ENCODE peak calls at places on chromosome 11, in nine cellular contexts. One of them, this sample, is unnamed.

GRCh38 chr11:14687943-14688627 is 44.5 kb downstream of the PDE3B start:
- DNase-seq in neural progenitor cell: no peak
- DNase-seq in GM23338: no peak
- DNase-seq in fibroblast of lung: no peak
- DNase-seq in PC-3: no peak
- DNase-seq in progenitor cell of endocrine pancreas: no peak
- DNase-seq in activated B cell treated with CpG ODN at 0.5 μM for 24 hours: no peak
- DNase-seq in pancreas: no peak
- DNase-seq in WTC11: no peak
- DNase-seq in this sample: no peak

GRCh38 chr11:102705626-102706025 is at the start of gene MMP27:
- DNase-seq in neural progenitor cell: no peak
- DNase-seq in GM23338: no peak
- DNase-seq in fibroblast of lung: no peak
- DNase-seq in PC-3: no peak
- DNase-seq in progenitor cell of endocrine pancreas: no peak
- DNase-seq in activated B cell treated with CpG ODN at 0.5 μM for 24 hours: no peak
- DNase-seq in pancreas: no peak
- DNase-seq in WTC11: no peak
- DNase-seq in this sample: no peak

GRCh38 chr11:65977621-65978390 is 16.3 kb downstream of the SART1 start:
- DNase-seq in neural progenitor cell: no peak
- DNase-seq in GM23338: no peak
- DNase-seq in fibroblast of lung: no peak
- DNase-seq in PC-3: no peak
- DNase-seq in progenitor cell of endocrine pancreas: no peak
- DNase-seq in activated B cell treated with CpG ODN at 0.5 μM for 24 hours: no peak
- DNase-seq in pancreas: no peak
- DNase-seq in WTC11: no peak
- DNase-seq in this sample: no peak

GRCh38 chr11:119993732-119994131 is 144.2 kb downstream of the TRIM29 start:
- DNase-seq in neural progenitor cell: no peak
- DNase-seq in GM23338: peak; percentile 34
- DNase-seq in fibroblast of lung: no peak
- DNase-seq in PC-3: no peak
- DNase-seq in progenitor cell of endocrine pancreas: no peak
- DNase-seq in activated B cell treated with CpG ODN at 0.5 μM for 24 hours: no peak
- DNase-seq in pancreas: peak; percentile 35
- DNase-seq in WTC11: no peak
- DNase-seq in this sample: no peak

GRCh38 chr11:1768141-1768469 is 4.4 kb upstream of the CTSD start:
- DNase-seq in neural progenitor cell: no peak
- DNase-seq in GM23338: no peak
- DNase-seq in fibroblast of lung: no peak
- DNase-seq in PC-3: no peak
- DNase-seq in progenitor cell of endocrine pancreas: no peak
- DNase-seq in activated B cell treated with CpG ODN at 0.5 μM for 24 hours: no peak
- DNase-seq in pancreas: peak; percentile 6
- DNase-seq in WTC11: no peak
- DNase-seq in this sample: no peak

GRCh38 chr11:60854140-60854846 is 1.5 kb downstream of the PTGDR2 start:
- DNase-seq in neural progenitor cell: no peak
- DNase-seq in GM23338: no peak
- DNase-seq in fibroblast of lung: no peak
- DNase-seq in PC-3: no peak
- DNase-seq in progenitor cell of endocrine pancreas: no peak
- DNase-seq in activated B cell treated with CpG ODN at 0.5 μM for 24 hours: no peak
- DNase-seq in pancreas: no peak
- DNase-seq in WTC11: no peak
- DNase-seq in this sample: no peak

GRCh38 chr11:79363261-79363660 is 77.6 kb downstream of the TENM4 start:
- DNase-seq in neural progenitor cell: no peak
- DNase-seq in GM23338: no peak
- DNase-seq in fibroblast of lung: peak; percentile 58
- DNase-seq in PC-3: no peak
- DNase-seq in progenitor cell of endocrine pancreas: no peak
- DNase-seq in activated B cell treated with CpG ODN at 0.5 μM for 24 hours: no peak
- DNase-seq in pancreas: no peak
- DNase-seq in WTC11: no peak
- DNase-seq in this sample: no peak

GRCh38 chr11:94511932-94512781 is at the start of gene C11orf97:
- DNase-seq in neural progenitor cell: peak; percentile 90
- DNase-seq in GM23338: peak; percentile 91
- DNase-seq in fibroblast of lung: peak; percentile 54
- DNase-seq in PC-3: peak; percentile 76
- DNase-seq in progenitor cell of endocrine pancreas: peak; percentile 37
- DNase-seq in activated B cell treated with CpG ODN at 0.5 μM for 24 hours: peak; percentile 30
- DNase-seq in pancreas: peak; percentile 70
- DNase-seq in WTC11: peak; percentile 86
- DNase-seq in this sample: peak; percentile 49

GRCh38 chr11:75214411-75214821 is 26.2 kb upstream of the TPBGL start:
- DNase-seq in neural progenitor cell: peak; percentile 96
- DNase-seq in GM23338: peak; percentile 99
- DNase-seq in fibroblast of lung: peak; percentile 68
- DNase-seq in PC-3: peak; percentile 90
- DNase-seq in progenitor cell of endocrine pancreas: peak; percentile 87
- DNase-seq in activated B cell treated with CpG ODN at 0.5 μM for 24 hours: peak; percentile 38
- DNase-seq in pancreas: peak; percentile 75
- DNase-seq in WTC11: peak; percentile 97
- DNase-seq in this sample: peak; percentile 68

GRCh38 chr11:33598426-33599069 is 102.1 kb downstream of the C11orf91 start:
- DNase-seq in neural progenitor cell: peak; percentile 67
- DNase-seq in GM23338: peak; percentile 72
- DNase-seq in fibroblast of lung: no peak
- DNase-seq in PC-3: no peak
- DNase-seq in progenitor cell of endocrine pancreas: no peak
- DNase-seq in activated B cell treated with CpG ODN at 0.5 μM for 24 hours: no peak
- DNase-seq in pancreas: no peak
- DNase-seq in WTC11: peak; percentile 29
- DNase-seq in this sample: no peak

GRCh38 chr11:2383823-2384722 is 7.0 kb downstream of the CD81 start:
- DNase-seq in neural progenitor cell: no peak
- DNase-seq in GM23338: peak; percentile 69
- DNase-seq in fibroblast of lung: no peak
- DNase-seq in PC-3: no peak
- DNase-seq in progenitor cell of endocrine pancreas: no peak
- DNase-seq in activated B cell treated with CpG ODN at 0.5 μM for 24 hours: peak; percentile 59
- DNase-seq in pancreas: no peak
- DNase-seq in WTC11: peak; percentile 63
- DNase-seq in this sample: no peak

GRCh38 chr11:118633979-118634378 is 26.6 kb downstream of the PHLDB1 start:
- DNase-seq in neural progenitor cell: peak; percentile 4
- DNase-seq in GM23338: no peak
- DNase-seq in fibroblast of lung: peak; percentile 62
- DNase-seq in PC-3: no peak
- DNase-seq in progenitor cell of endocrine pancreas: no peak
- DNase-seq in activated B cell treated with CpG ODN at 0.5 μM for 24 hours: no peak
- DNase-seq in pancreas: no peak
- DNase-seq in WTC11: no peak
- DNase-seq in this sample: no peak

GRCh38 chr11:60182546-60183330 is at the start of gene MS4A6A:
- DNase-seq in neural progenitor cell: no peak
- DNase-seq in GM23338: no peak
- DNase-seq in fibroblast of lung: no peak
- DNase-seq in PC-3: no peak
- DNase-seq in progenitor cell of endocrine pancreas: no peak
- DNase-seq in activated B cell treated with CpG ODN at 0.5 μM for 24 hours: no peak
- DNase-seq in pancreas: no peak
- DNase-seq in WTC11: no peak
- DNase-seq in this sample: no peak

GRCh38 chr11:111283945-111284481 is 14.3 kb upstream of the POU2AF3 start:
- DNase-seq in neural progenitor cell: no peak
- DNase-seq in GM23338: peak; percentile 36
- DNase-seq in fibroblast of lung: peak; percentile 12
- DNase-seq in PC-3: no peak
- DNase-seq in progenitor cell of endocrine pancreas: no peak
- DNase-seq in activated B cell treated with CpG ODN at 0.5 μM for 24 hours: no peak
- DNase-seq in pancreas: no peak
- DNase-seq in WTC11: no peak
- DNase-seq in this sample: no peak

GRCh38 chr11:118212131-118212725 is 12.6 kb downstream of the JAML start:
- DNase-seq in neural progenitor cell: peak; percentile 17
- DNase-seq in GM23338: peak; percentile 49
- DNase-seq in fibroblast of lung: no peak
- DNase-seq in PC-3: no peak
- DNase-seq in progenitor cell of endocrine pancreas: no peak
- DNase-seq in activated B cell treated with CpG ODN at 0.5 μM for 24 hours: no peak
- DNase-seq in pancreas: no peak
- DNase-seq in WTC11: no peak
- DNase-seq in this sample: no peak

GRCh38 chr11:103338621-103339484 is 229.6 kb downstream of the DYNC2H1 start:
- DNase-seq in neural progenitor cell: peak; percentile 44
- DNase-seq in GM23338: peak; percentile 62
- DNase-seq in fibroblast of lung: peak; percentile 58
- DNase-seq in PC-3: peak; percentile 48
- DNase-seq in progenitor cell of endocrine pancreas: no peak
- DNase-seq in activated B cell treated with CpG ODN at 0.5 μM for 24 hours: no peak
- DNase-seq in pancreas: no peak
- DNase-seq in WTC11: peak; percentile 65
- DNase-seq in this sample: no peak

GRCh38 chr11:76325149-76325548 is 55.8 kb downstream of the THAP12 start:
- DNase-seq in neural progenitor cell: no peak
- DNase-seq in GM23338: no peak
- DNase-seq in fibroblast of lung: no peak
- DNase-seq in PC-3: no peak
- DNase-seq in progenitor cell of endocrine pancreas: no peak
- DNase-seq in activated B cell treated with CpG ODN at 0.5 μM for 24 hours: no peak
- DNase-seq in pancreas: no peak
- DNase-seq in WTC11: no peak
- DNase-seq in this sample: no peak

GRCh38 chr11:95739108-95739507 is 50.5 kb downstream of the FAM76B start:
- DNase-seq in neural progenitor cell: peak; percentile 8
- DNase-seq in GM23338: peak; percentile 45
- DNase-seq in fibroblast of lung: no peak
- DNase-seq in PC-3: no peak
- DNase-seq in progenitor cell of endocrine pancreas: no peak
- DNase-seq in activated B cell treated with CpG ODN at 0.5 μM for 24 hours: no peak
- DNase-seq in pancreas: no peak
- DNase-seq in WTC11: no peak
- DNase-seq in this sample: no peak
- TF ChIP-seq CTCF in neural progenitor cell: peak; percentile 48
- TF ChIP-seq CTCF in GM23338: peak; percentile 54
- TF ChIP-seq CTCF in fibroblast of lung: no peak
- TF ChIP-seq CTCF in PC-3: peak; percentile 46
- TF ChIP-seq CTCF in progenitor cell of endocrine pancreas: no peak
- TF ChIP-seq CTCF in activated B cell treated with CpG ODN at 0.5 μM for 24 hours: no peak
- TF ChIP-seq CTCF in pancreas: no peak
- TF ChIP-seq CTCF in WTC11: no peak
- TF ChIP-seq CTCF in this sample: no peak

DNA sequence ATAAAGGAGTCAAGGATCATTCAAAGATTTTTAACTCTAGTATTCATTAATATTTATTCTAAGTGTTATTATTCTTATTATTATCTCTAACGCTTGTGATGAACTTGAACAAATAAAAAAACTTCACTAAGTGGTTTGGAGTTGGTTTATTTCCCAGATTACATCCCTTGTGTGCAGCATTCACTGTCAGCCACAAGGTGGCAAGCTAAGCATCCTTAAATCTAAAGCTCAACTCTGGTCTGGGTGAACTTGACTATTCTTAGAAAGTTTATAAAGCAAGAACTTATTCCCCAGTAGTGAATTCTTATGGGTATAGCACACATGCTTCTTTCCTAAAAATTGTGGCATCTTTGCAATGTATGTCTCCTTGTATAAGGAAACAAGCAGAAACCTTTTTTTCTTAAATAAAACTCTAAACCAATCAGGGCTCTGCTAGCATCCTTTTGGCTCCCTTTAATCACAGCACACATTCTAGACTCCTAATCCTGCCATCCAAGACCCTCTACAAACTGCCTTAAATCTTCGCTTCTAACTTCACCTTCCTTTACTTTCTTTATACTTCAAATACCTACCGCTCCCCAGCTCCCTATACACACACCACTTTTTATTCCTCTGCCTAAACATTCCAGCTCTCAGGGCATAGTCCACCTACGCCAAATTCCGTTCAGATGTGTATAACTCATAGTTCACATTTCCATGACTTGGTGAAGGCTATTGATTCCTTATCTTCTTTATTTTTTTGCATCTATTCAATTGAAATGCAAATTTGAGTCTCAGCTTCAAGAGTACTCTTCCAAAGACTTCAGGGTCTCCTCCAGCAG is 1068.8 kb downstream of the DLG2 start:
- DNase-seq in neural progenitor cell: peak; percentile 61
- DNase-seq in GM23338: peak; percentile 82
- DNase-seq in fibroblast of lung: peak; percentile 51
- DNase-seq in PC-3: peak; percentile 71
- DNase-seq in progenitor cell of endocrine pancreas: no peak
- DNase-seq in activated B cell treated with CpG ODN at 0.5 μM for 24 hours: no peak
- DNase-seq in pancreas: peak; percentile 28
- DNase-seq in WTC11: peak; percentile 33
- DNase-seq in this sample: no peak
- TF ChIP-seq CTCF in neural progenitor cell: peak; percentile 92
- TF ChIP-seq CTCF in GM23338: peak; percentile 98
- TF ChIP-seq CTCF in fibroblast of lung: peak; percentile 86
- TF ChIP-seq CTCF in PC-3: peak; percentile 87
- TF ChIP-seq CTCF in progenitor cell of endocrine pancreas: peak; percentile 94
- TF ChIP-seq CTCF in activated B cell treated with CpG ODN at 0.5 μM for 24 hours: no peak
- TF ChIP-seq CTCF in pancreas: peak; percentile 71
- TF ChIP-seq CTCF in WTC11: peak; percentile 69
- TF ChIP-seq CTCF in this sample: no peak

DNA sequence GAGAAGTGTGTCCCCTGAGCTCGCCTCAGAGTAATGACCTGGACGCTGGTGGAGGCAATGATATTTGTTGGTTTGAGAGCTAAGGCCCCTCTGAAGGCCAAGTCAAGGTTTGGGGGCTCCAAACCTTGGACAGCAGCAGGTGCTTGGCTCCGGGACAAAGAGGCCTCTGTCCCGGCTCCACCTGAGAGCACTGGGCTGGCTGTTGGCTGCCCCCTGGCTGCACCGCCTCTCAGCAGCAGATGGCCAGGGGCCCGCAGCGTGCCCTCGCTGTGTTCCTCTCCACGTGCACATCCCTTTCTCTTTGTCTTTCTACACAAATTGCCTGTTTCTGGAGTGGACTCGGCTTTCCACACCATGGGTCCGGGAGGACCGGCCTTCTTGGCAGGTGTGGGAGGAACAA is 301.3 kb downstream of the NTM start:
- DNase-seq in neural progenitor cell: peak; percentile 64
- DNase-seq in GM23338: peak; percentile 79
- DNase-seq in fibroblast of lung: no peak
- DNase-seq in PC-3: no peak
- DNase-seq in progenitor cell of endocrine pancreas: peak; percentile 33
- DNase-seq in activated B cell treated with CpG ODN at 0.5 μM for 24 hours: no peak
- DNase-seq in pancreas: no peak
- DNase-seq in WTC11: peak; percentile 75
- DNase-seq in this sample: no peak
- TF ChIP-seq CTCF in neural progenitor cell: peak; percentile 60
- TF ChIP-seq CTCF in GM23338: peak; percentile 59
- TF ChIP-seq CTCF in fibroblast of lung: no peak
- TF ChIP-seq CTCF in PC-3: no peak
- TF ChIP-seq CTCF in progenitor cell of endocrine pancreas: peak; percentile 68
- TF ChIP-seq CTCF in activated B cell treated with CpG ODN at 0.5 μM for 24 hours: no peak
- TF ChIP-seq CTCF in pancreas: no peak
- TF ChIP-seq CTCF in WTC11: peak; percentile 42
- TF ChIP-seq CTCF in this sample: no peak

DNA sequence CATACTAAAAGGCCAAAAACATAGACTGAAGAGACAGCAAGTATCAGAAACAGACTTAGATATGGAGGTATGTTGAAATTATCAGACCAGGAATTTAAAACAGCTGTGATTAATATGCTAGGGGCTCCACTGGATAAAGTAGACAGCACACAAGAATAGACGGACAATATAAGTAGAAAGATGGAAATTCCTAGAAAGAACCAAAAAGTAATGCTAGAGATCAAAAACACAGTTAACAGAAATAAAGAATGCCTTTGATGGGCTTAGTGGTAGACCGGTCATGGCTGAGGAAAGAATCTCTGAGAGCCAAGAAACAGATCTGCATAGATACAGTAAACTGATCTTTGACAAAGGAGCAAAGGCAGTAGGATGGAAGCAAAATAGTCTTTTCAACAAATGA is 250.2 kb downstream of the SWAP70 start:
- DNase-seq in neural progenitor cell: no peak
- DNase-seq in GM23338: no peak
- DNase-seq in fibroblast of lung: no peak
- DNase-seq in PC-3: no peak
- DNase-seq in progenitor cell of endocrine pancreas: no peak
- DNase-seq in activated B cell treated with CpG ODN at 0.5 μM for 24 hours: no peak
- DNase-seq in pancreas: no peak
- DNase-seq in WTC11: no peak
- DNase-seq in this sample: no peak
- TF ChIP-seq CTCF in neural progenitor cell: no peak
- TF ChIP-seq CTCF in GM23338: no peak
- TF ChIP-seq CTCF in fibroblast of lung: no peak
- TF ChIP-seq CTCF in PC-3: no peak
- TF ChIP-seq CTCF in progenitor cell of endocrine pancreas: no peak
- TF ChIP-seq CTCF in activated B cell treated with CpG ODN at 0.5 μM for 24 hours: no peak
- TF ChIP-seq CTCF in pancreas: no peak
- TF ChIP-seq CTCF in WTC11: no peak
- TF ChIP-seq CTCF in this sample: no peak